ENCODE peak calls at places on chromosome 11, in five cellular contexts. L is right lobe of liver; R is left ventricle myocardium inferior; C is AG09309; H is stimulated activated naive CD8-positive, alpha-beta T cell treated with anti-CD3 and anti-CD28 coated beads, Interleukin-15, Interleukin-2, amounts not matched to agents 100 U/mL and 50 U/mL, for 24 hours. I is an unnamed sample.

GRCh38 chr11:77187105-77187750 is 59.2 kb downstream of the MYO7A start:
- DNase-seq in L (peak), H (no peak), C (no peak), R (no peak), I (no peak)

GRCh38 chr11:130706572-130706971 is 209.7 kb downstream of the SNX19 start:
- DNase-seq in R (no peak), L (no peak), H (no peak), C (peak), I (peak)

GRCh38 chr11:61978703-61979661 is 11.5 kb upstream of the FTH1 start:
- DNase-seq in R (no peak), L (no peak), C (no peak), H (no peak), I (peak)

GRCh38 chr11:120174866-120175265 is 36.0 kb upstream of the OAF start:
- DNase-seq in C (no peak), R (no peak), L (no peak), H (no peak), I (no peak)

GRCh38 chr11:115919341-115920086 is 415.3 kb upstream of the CADM1 start:
- DNase-seq in H (peak), R (no peak), L (no peak), C (no peak), I (no peak)

GRCh38 chr11:79049627-79050238 is 391.1 kb downstream of the TENM4 start:
- DNase-seq in H (no peak), C (no peak), R (no peak), L (peak), I (no peak)

GRCh38 chr11:45026835-45027234 is 76.2 kb upstream of the TP53I11 start:
- DNase-seq in R (no peak), L (no peak), C (no peak), H (no peak), I (no peak)

GRCh38 chr11:33475999-33476398 is 218.8 kb downstream of the HIPK3 start:
- DNase-seq in C (no peak), H (no peak), R (no peak), L (no peak), I (peak)

GRCh38 chr11:9700105-9700801 is 36.4 kb downstream of the SWAP70 start:
- DNase-seq in H (no peak), R (no peak), C (no peak), L (no peak), I (no peak)

GRCh38 chr11:100830295-100830694 is 143.2 kb downstream of the ARHGAP42 start:
- DNase-seq in H (no peak), R (no peak), C (no peak), L (no peak), I (no peak)

GRCh38 chr11:86341382-86341781 is 33.3 kb upstream of the CCDC81 start:
- DNase-seq in R (no peak), C (no peak), H (no peak), L (no peak), I (no peak)

GRCh38 chr11:63599211-63600122 is 14.8 kb downstream of the PLAAT3 start:
- DNase-seq in H (no peak), C (peak), L (no peak), R (no peak), I (peak)

GRCh38 chr11:115527534-115528125 is 23.4 kb upstream of the CADM1 start:
- DNase-seq in C (no peak), R (no peak), L (no peak), H (no peak), I (no peak)

GRCh38 chr11:117520201-117520600 is 192.5 kb downstream of the CEP164 start:
- DNase-seq in H (no peak), R (no peak), L (no peak), C (no peak), I (peak)

GRCh38 chr11:65953471-65953870 is 8.1 kb upstream of the SART1 start:
- DNase-seq in C (no peak), H (no peak), R (no peak), L (no peak), I (no peak)

GRCh38 chr11:26626346-26626745 is 54.3 kb upstream of the MUC15 start:
- DNase-seq in R (no peak), C (no peak), L (no peak), H (no peak), I (peak)

GRCh38 chr11:127223026-127223425 is 222.5 kb upstream of the KIRREL3 start:
- DNase-seq in H (no peak), L (no peak), R (no peak), C (no peak), I (no peak)

GRCh38 chr11:3225159-3225758 is 6.6 kb upstream of the MRGPRG start:
- DNase-seq in H (no peak), L (peak), C (no peak), R (no peak), I (no peak)

GRCh38 chr11:125201525-125202121 is 37.1 kb downstream of the PKNOX2 start:
- DNase-seq in L (peak), C (no peak), H (no peak), R (no peak), I (no peak)

GRCh38 chr11:6219359-6219758 is 14.0 kb downstream of the C11orf42 start:
- DNase-seq in H (no peak), L (no peak), C (peak), R (no peak), I (peak)

GRCh38 chr11:77510095-77510494 is 36.2 kb upstream of the PAK1 start:
- DNase-seq in L (no peak), H (no peak), R (no peak), C (no peak), I (no peak)

GRCh38 chr11:11416502-11416901 is 63.5 kb upstream of the CSNK2A3 start:
- DNase-seq in C (no peak), L (no peak), R (no peak), H (no peak), I (peak)

GRCh38 chr11:94179696-94180095 is 51.1 kb downstream of the PANX1 start:
- DNase-seq in C (no peak), R (no peak), H (no peak), L (no peak), I (no peak)

GRCh38 chr11:134154441-134154840 is 69.3 kb downstream of the NCAPD3 start:
- DNase-seq in L (no peak), R (no peak), C (no peak), H (no peak), I (no peak)

GRCh38 chr11:45535033-45535432 is 130.4 kb downstream of the CHST1 start:
- DNase-seq in H (no peak), L (no peak), C (no peak), R (no peak), I (no peak)

GRCh38 chr11:134483857-134484256 is 71.8 kb upstream of the B3GAT1 start:
- DNase-seq in H (no peak), C (no peak), L (no peak), R (no peak), I (no peak)

GRCh38 chr11:3894128-3894731 is 38.8 kb downstream of the STIM1 start:
- DNase-seq in R (peak), L (no peak), H (peak), C (no peak), I (peak)

GRCh38 chr11:123356539-123356938 is 73.5 kb upstream of the GRAMD1B start:
- DNase-seq in R (no peak), C (no peak), H (peak), L (no peak), I (no peak)

GRCh38 chr11:32006799-32007388 is 84.0 kb upstream of the RCN1 start:
- DNase-seq in L (no peak), H (no peak), C (peak), R (no peak), I (peak)

GRCh38 chr11:132604446-132604845 is 927.9 kb downstream of the OPCML start:
- DNase-seq in R (no peak), H (no peak), C (no peak), L (no peak), I (peak)

GRCh38 chr11:100637706-100638105 is 49.4 kb upstream of the ARHGAP42 start:
- DNase-seq in L (no peak), C (no peak), H (no peak), R (no peak), I (no peak)

I was measured in GM23248.